ENCODE peak calls at places on chromosomes 12 and 14, in eight cellular contexts. One of them, this sample, is unnamed.

GRCh38 chr14:101185081-101185835 is 281.7 kb upstream of the RTL1 start:
- DNase-seq in H7: peak
- DNase-seq in MG63: no peak
- DNase-seq in GM12865: no peak
- DNase-seq in psoas muscle: no peak
- DNase-seq in NCI-H526: no peak
- DNase-seq in NCI-H1092 treated with DMSO at 0.1 percent for 48 hours: no peak
- DNase-seq in activated CD4-positive, alpha-beta T cell treated with anti-CD3 and anti-CD28 coated beads for 48 hours: no peak
- DNase-seq in this sample: no peak

GRCh38 chr12:107196681-107197080 is 103.3 kb upstream of the CRY1 start:
- DNase-seq in GM12865: no peak
- DNase-seq in MG63: peak
- DNase-seq in NCI-H1092 treated with DMSO at 0.1 percent for 48 hours: no peak
- DNase-seq in psoas muscle: no peak
- DNase-seq in activated CD4-positive, alpha-beta T cell treated with anti-CD3 and anti-CD28 coated beads for 48 hours: no peak
- DNase-seq in NCI-H526: no peak
- DNase-seq in H7: no peak
- DNase-seq in this sample: no peak

GRCh38 chr12:21502164-21502496 is 541 bp downstream of the GOLT1B start:
- DNase-seq in activated CD4-positive, alpha-beta T cell treated with anti-CD3 and anti-CD28 coated beads for 48 hours: peak
- DNase-seq in NCI-H1092 treated with DMSO at 0.1 percent for 48 hours: no peak
- DNase-seq in MG63: no peak
- DNase-seq in H7: no peak
- DNase-seq in psoas muscle: no peak
- DNase-seq in GM12865: peak
- DNase-seq in NCI-H526: peak
- DNase-seq in this sample: no peak

GRCh38 chr14:68762944-68763831 is 29.7 kb downstream of the ZFP36L1 start:
- DNase-seq in NCI-H1092 treated with DMSO at 0.1 percent for 48 hours: peak
- DNase-seq in H7: peak
- DNase-seq in GM12865: no peak
- DNase-seq in NCI-H526: no peak
- DNase-seq in psoas muscle: peak
- DNase-seq in activated CD4-positive, alpha-beta T cell treated with anti-CD3 and anti-CD28 coated beads for 48 hours: no peak
- DNase-seq in MG63: peak
- DNase-seq in this sample: no peak

GRCh38 chr12:34625116-34625515 is 602.8 kb downstream of the ALG10 start:
- DNase-seq in activated CD4-positive, alpha-beta T cell treated with anti-CD3 and anti-CD28 coated beads for 48 hours: no peak
- DNase-seq in psoas muscle: no peak
- DNase-seq in NCI-H1092 treated with DMSO at 0.1 percent for 48 hours: no peak
- DNase-seq in MG63: no peak
- DNase-seq in GM12865: peak
- DNase-seq in H7: peak
- DNase-seq in NCI-H526: peak
- DNase-seq in this sample: peak

GRCh38 chr14:68718033-68718725 is 74.7 kb downstream of the ZFP36L1 start:
- DNase-seq in NCI-H526: peak
- DNase-seq in H7: peak
- DNase-seq in NCI-H1092 treated with DMSO at 0.1 percent for 48 hours: no peak
- DNase-seq in activated CD4-positive, alpha-beta T cell treated with anti-CD3 and anti-CD28 coated beads for 48 hours: peak
- DNase-seq in psoas muscle: no peak
- DNase-seq in GM12865: peak
- DNase-seq in MG63: no peak
- DNase-seq in this sample: no peak

GRCh38 chr14:31122921-31123320 is 84.7 kb downstream of the HECTD1 start:
- DNase-seq in GM12865: no peak
- DNase-seq in psoas muscle: no peak
- DNase-seq in activated CD4-positive, alpha-beta T cell treated with anti-CD3 and anti-CD28 coated beads for 48 hours: no peak
- DNase-seq in NCI-H1092 treated with DMSO at 0.1 percent for 48 hours: no peak
- DNase-seq in H7: peak
- DNase-seq in NCI-H526: no peak
- DNase-seq in MG63: no peak
- DNase-seq in this sample: no peak

GRCh38 chr12:62799126-62799736 is 135.7 kb downstream of the PPM1H start:
- DNase-seq in NCI-H526: peak
- DNase-seq in MG63: peak
- DNase-seq in GM12865: peak
- DNase-seq in H7: peak
- DNase-seq in NCI-H1092 treated with DMSO at 0.1 percent for 48 hours: peak
- DNase-seq in psoas muscle: no peak
- DNase-seq in activated CD4-positive, alpha-beta T cell treated with anti-CD3 and anti-CD28 coated beads for 48 hours: peak
- DNase-seq in this sample: peak

GRCh38 chr12:2691340-2692111 is 103.2 kb upstream of the FKBP4 start:
- DNase-seq in activated CD4-positive, alpha-beta T cell treated with anti-CD3 and anti-CD28 coated beads for 48 hours: peak
- DNase-seq in GM12865: peak
- DNase-seq in psoas muscle: no peak
- DNase-seq in H7: peak
- DNase-seq in MG63: no peak
- DNase-seq in NCI-H1092 treated with DMSO at 0.1 percent for 48 hours: peak
- DNase-seq in NCI-H526: peak
- DNase-seq in this sample: no peak

GRCh38 chr12:25123126-25123525 is 71.8 kb downstream of the DNAI7 start:
- DNase-seq in activated CD4-positive, alpha-beta T cell treated with anti-CD3 and anti-CD28 coated beads for 48 hours: no peak
- DNase-seq in NCI-H526: no peak
- DNase-seq in GM12865: no peak
- DNase-seq in H7: no peak
- DNase-seq in NCI-H1092 treated with DMSO at 0.1 percent for 48 hours: no peak
- DNase-seq in MG63: no peak
- DNase-seq in psoas muscle: no peak
- DNase-seq in this sample: no peak

GRCh38 chr14:94110552-94111181 is at the start of gene IFI27:
- DNase-seq in NCI-H526: no peak
- DNase-seq in H7: peak
- DNase-seq in NCI-H1092 treated with DMSO at 0.1 percent for 48 hours: no peak
- DNase-seq in MG63: peak
- DNase-seq in psoas muscle: peak
- DNase-seq in activated CD4-positive, alpha-beta T cell treated with anti-CD3 and anti-CD28 coated beads for 48 hours: no peak
- DNase-seq in GM12865: no peak
- DNase-seq in this sample: peak

GRCh38 chr12:105352940-105353635 is 22.6 kb downstream of the C12orf75 start:
- DNase-seq in H7: peak
- DNase-seq in psoas muscle: peak
- DNase-seq in GM12865: no peak
- DNase-seq in activated CD4-positive, alpha-beta T cell treated with anti-CD3 and anti-CD28 coated beads for 48 hours: no peak
- DNase-seq in NCI-H526: no peak
- DNase-seq in MG63: peak
- DNase-seq in NCI-H1092 treated with DMSO at 0.1 percent for 48 hours: peak
- DNase-seq in this sample: no peak

GRCh38 chr12:89064780-89065179 is 287.5 kb downstream of the DUSP6 start:
- DNase-seq in activated CD4-positive, alpha-beta T cell treated with anti-CD3 and anti-CD28 coated beads for 48 hours: peak
- DNase-seq in MG63: peak
- DNase-seq in GM12865: no peak
- DNase-seq in psoas muscle: no peak
- DNase-seq in H7: no peak
- DNase-seq in NCI-H1092 treated with DMSO at 0.1 percent for 48 hours: no peak
- DNase-seq in NCI-H526: no peak
- DNase-seq in this sample: no peak

GRCh38 chr14:102055181-102055901 is 31.5 kb downstream of the HSP90AA1 start:
- DNase-seq in GM12865: no peak
- DNase-seq in MG63: no peak
- DNase-seq in H7: peak
- DNase-seq in NCI-H526: no peak
- DNase-seq in activated CD4-positive, alpha-beta T cell treated with anti-CD3 and anti-CD28 coated beads for 48 hours: no peak
- DNase-seq in psoas muscle: no peak
- DNase-seq in NCI-H1092 treated with DMSO at 0.1 percent for 48 hours: no peak
- DNase-seq in this sample: peak

GRCh38 chr14:101715209-101716076 is 46.1 kb upstream of the PPP2R5C start:
- DNase-seq in NCI-H1092 treated with DMSO at 0.1 percent for 48 hours: no peak
- DNase-seq in MG63: no peak
- DNase-seq in psoas muscle: no peak
- DNase-seq in H7: peak
- DNase-seq in GM12865: no peak
- DNase-seq in NCI-H526: no peak
- DNase-seq in activated CD4-positive, alpha-beta T cell treated with anti-CD3 and anti-CD28 coated beads for 48 hours: no peak
- DNase-seq in this sample: no peak

GRCh38 chr14:95442633-95443021 is 73.8 kb downstream of the SYNE3 start:
- DNase-seq in psoas muscle: peak
- DNase-seq in MG63: peak
- DNase-seq in NCI-H1092 treated with DMSO at 0.1 percent for 48 hours: peak
- DNase-seq in activated CD4-positive, alpha-beta T cell treated with anti-CD3 and anti-CD28 coated beads for 48 hours: peak
- DNase-seq in NCI-H526: peak
- DNase-seq in GM12865: peak
- DNase-seq in H7: peak
- DNase-seq in this sample: peak

GRCh38 chr14:100416921-100417451 is 93.8 kb downstream of the SLC25A47 start:
- DNase-seq in activated CD4-positive, alpha-beta T cell treated with anti-CD3 and anti-CD28 coated beads for 48 hours: no peak
- DNase-seq in psoas muscle: no peak
- DNase-seq in NCI-H1092 treated with DMSO at 0.1 percent for 48 hours: no peak
- DNase-seq in MG63: peak
- DNase-seq in GM12865: no peak
- DNase-seq in NCI-H526: no peak
- DNase-seq in H7: no peak
- DNase-seq in this sample: peak

GRCh38 chr12:75526655-75527511 is 15.5 kb upstream of the KRR1 start:
- DNase-seq in H7: peak
- DNase-seq in MG63: no peak
- DNase-seq in psoas muscle: no peak
- DNase-seq in NCI-H526: peak
- DNase-seq in activated CD4-positive, alpha-beta T cell treated with anti-CD3 and anti-CD28 coated beads for 48 hours: peak
- DNase-seq in GM12865: peak
- DNase-seq in NCI-H1092 treated with DMSO at 0.1 percent for 48 hours: peak
- DNase-seq in this sample: peak

GRCh38 chr12:1875608-1876007 is 42.8 kb downstream of the CACNA2D4 start:
- DNase-seq in psoas muscle: no peak
- DNase-seq in H7: no peak
- DNase-seq in NCI-H526: no peak
- DNase-seq in activated CD4-positive, alpha-beta T cell treated with anti-CD3 and anti-CD28 coated beads for 48 hours: no peak
- DNase-seq in MG63: no peak
- DNase-seq in NCI-H1092 treated with DMSO at 0.1 percent for 48 hours: no peak
- DNase-seq in GM12865: no peak
- DNase-seq in this sample: no peak

GRCh38 chr14:85564841-85565527 is 35.0 kb downstream of the FLRT2 start:
- DNase-seq in psoas muscle: no peak
- DNase-seq in H7: no peak
- DNase-seq in GM12865: no peak
- DNase-seq in activated CD4-positive, alpha-beta T cell treated with anti-CD3 and anti-CD28 coated beads for 48 hours: no peak
- DNase-seq in NCI-H1092 treated with DMSO at 0.1 percent for 48 hours: no peak
- DNase-seq in NCI-H526: no peak
- DNase-seq in MG63: no peak
- DNase-seq in this sample: no peak

GRCh38 chr14:66662374-66662773 is 154.4 kb downstream of the GPHN start:
- DNase-seq in NCI-H526: peak
- DNase-seq in GM12865: no peak
- DNase-seq in psoas muscle: no peak
- DNase-seq in NCI-H1092 treated with DMSO at 0.1 percent for 48 hours: no peak
- DNase-seq in activated CD4-positive, alpha-beta T cell treated with anti-CD3 and anti-CD28 coated beads for 48 hours: no peak
- DNase-seq in H7: peak
- DNase-seq in MG63: no peak
- DNase-seq in this sample: peak

GRCh38 chr14:68535404-68536024 is 257.4 kb downstream of the ZFP36L1 start:
- DNase-seq in NCI-H526: no peak
- DNase-seq in MG63: peak
- DNase-seq in psoas muscle: no peak
- DNase-seq in GM12865: no peak
- DNase-seq in NCI-H1092 treated with DMSO at 0.1 percent for 48 hours: no peak
- DNase-seq in H7: no peak
- DNase-seq in activated CD4-positive, alpha-beta T cell treated with anti-CD3 and anti-CD28 coated beads for 48 hours: no peak
- DNase-seq in this sample: peak

GRCh38 chr12:75635606-75636444 is 124.4 kb upstream of the KRR1 start:
- DNase-seq in MG63: peak
- DNase-seq in activated CD4-positive, alpha-beta T cell treated with anti-CD3 and anti-CD28 coated beads for 48 hours: peak
- DNase-seq in H7: no peak
- DNase-seq in NCI-H1092 treated with DMSO at 0.1 percent for 48 hours: no peak
- DNase-seq in GM12865: peak
- DNase-seq in psoas muscle: no peak
- DNase-seq in NCI-H526: no peak
- DNase-seq in this sample: peak

GRCh38 chr14:91910201-91910600 is 37.3 kb downstream of the FBLN5 start:
- DNase-seq in psoas muscle: no peak
- DNase-seq in NCI-H1092 treated with DMSO at 0.1 percent for 48 hours: no peak
- DNase-seq in NCI-H526: no peak
- DNase-seq in activated CD4-positive, alpha-beta T cell treated with anti-CD3 and anti-CD28 coated beads for 48 hours: no peak
- DNase-seq in GM12865: no peak
- DNase-seq in MG63: no peak
- DNase-seq in H7: no peak
- DNase-seq in this sample: no peak

GRCh38 chr12:102769323-102769916 is 147.6 kb downstream of the PAH start:
- DNase-seq in H7: peak
- DNase-seq in MG63: peak
- DNase-seq in NCI-H1092 treated with DMSO at 0.1 percent for 48 hours: peak
- DNase-seq in psoas muscle: peak
- DNase-seq in activated CD4-positive, alpha-beta T cell treated with anti-CD3 and anti-CD28 coated beads for 48 hours: peak
- DNase-seq in GM12865: peak
- DNase-seq in NCI-H526: peak
- DNase-seq in this sample: peak

GRCh38 chr12:53277981-53278380 is 9.9 kb downstream of the ESPL1 start:
- DNase-seq in MG63: no peak
- DNase-seq in psoas muscle: no peak
- DNase-seq in NCI-H1092 treated with DMSO at 0.1 percent for 48 hours: no peak
- DNase-seq in NCI-H526: no peak
- DNase-seq in H7: no peak
- DNase-seq in activated CD4-positive, alpha-beta T cell treated with anti-CD3 and anti-CD28 coated beads for 48 hours: no peak
- DNase-seq in GM12865: no peak
- DNase-seq in this sample: no peak

GRCh38 chr12:54189198-54189539 is 384 bp upstream of the SMUG1 start:
- DNase-seq in MG63: no peak
- DNase-seq in NCI-H1092 treated with DMSO at 0.1 percent for 48 hours: no peak
- DNase-seq in psoas muscle: no peak
- DNase-seq in activated CD4-positive, alpha-beta T cell treated with anti-CD3 and anti-CD28 coated beads for 48 hours: peak
- DNase-seq in H7: no peak
- DNase-seq in GM12865: no peak
- DNase-seq in NCI-H526: no peak
- DNase-seq in this sample: no peak

GRCh38 chr12:11746024-11746771 is 96.7 kb downstream of the ETV6 start:
- DNase-seq in NCI-H1092 treated with DMSO at 0.1 percent for 48 hours: no peak
- DNase-seq in activated CD4-positive, alpha-beta T cell treated with anti-CD3 and anti-CD28 coated beads for 48 hours: no peak
- DNase-seq in psoas muscle: no peak
- DNase-seq in H7: no peak
- DNase-seq in MG63: no peak
- DNase-seq in NCI-H526: no peak
- DNase-seq in GM12865: peak
- DNase-seq in this sample: peak

GRCh38 chr12:66352197-66352596 is 49.9 kb downstream of the HELB start:
- DNase-seq in NCI-H526: peak
- DNase-seq in activated CD4-positive, alpha-beta T cell treated with anti-CD3 and anti-CD28 coated beads for 48 hours: peak
- DNase-seq in GM12865: peak
- DNase-seq in NCI-H1092 treated with DMSO at 0.1 percent for 48 hours: no peak
- DNase-seq in psoas muscle: no peak
- DNase-seq in MG63: peak
- DNase-seq in H7: peak
- DNase-seq in this sample: no peak

GRCh38 chr12:57240069-57240921 is 10.7 kb downstream of the STAC3 start:
- DNase-seq in H7: peak
- DNase-seq in MG63: peak
- DNase-seq in NCI-H526: peak
- DNase-seq in psoas muscle: peak
- DNase-seq in GM12865: peak
- DNase-seq in NCI-H1092 treated with DMSO at 0.1 percent for 48 hours: peak
- DNase-seq in activated CD4-positive, alpha-beta T cell treated with anti-CD3 and anti-CD28 coated beads for 48 hours: peak
- DNase-seq in this sample: peak

GRCh38 chr14:96407980-96408570 is 16.1 kb downstream of the AK7 start:
- DNase-seq in psoas muscle: no peak
- DNase-seq in GM12865: no peak
- DNase-seq in MG63: no peak
- DNase-seq in NCI-H526: no peak
- DNase-seq in NCI-H1092 treated with DMSO at 0.1 percent for 48 hours: no peak
- DNase-seq in H7: no peak
- DNase-seq in activated CD4-positive, alpha-beta T cell treated with anti-CD3 and anti-CD28 coated beads for 48 hours: no peak
- DNase-seq in this sample: no peak

GRCh38 chr12:85279449-85280137 is 427 bp upstream of the ALX1 start:
- DNase-seq in activated CD4-positive, alpha-beta T cell treated with anti-CD3 and anti-CD28 coated beads for 48 hours: no peak
- DNase-seq in NCI-H526: no peak
- DNase-seq in MG63: peak
- DNase-seq in NCI-H1092 treated with DMSO at 0.1 percent for 48 hours: no peak
- DNase-seq in GM12865: no peak
- DNase-seq in psoas muscle: peak
- DNase-seq in H7: peak
- DNase-seq in this sample: no peak

GRCh38 chr12:101839324-101840283 is 8.8 kb upstream of the GNPTAB start:
- DNase-seq in GM12865: peak
- DNase-seq in MG63: peak
- DNase-seq in psoas muscle: peak
- DNase-seq in H7: peak
- DNase-seq in NCI-H526: peak
- DNase-seq in NCI-H1092 treated with DMSO at 0.1 percent for 48 hours: peak
- DNase-seq in activated CD4-positive, alpha-beta T cell treated with anti-CD3 and anti-CD28 coated beads for 48 hours: peak
- DNase-seq in this sample: peak

GRCh38 chr12:104710940-104711725 is 247.0 kb downstream of the SLC41A2 start:
- DNase-seq in GM12865: no peak
- DNase-seq in MG63: no peak
- DNase-seq in activated CD4-positive, alpha-beta T cell treated with anti-CD3 and anti-CD28 coated beads for 48 hours: no peak
- DNase-seq in NCI-H526: no peak
- DNase-seq in H7: no peak
- DNase-seq in NCI-H1092 treated with DMSO at 0.1 percent for 48 hours: no peak
- DNase-seq in psoas muscle: no peak
- DNase-seq in this sample: no peak